ENCODE peak calls at places on chromosomes 7 and 10, in ten cellular contexts. Z is natural killer cell; K is NCI-H1417; C is AG09309; A is ureter; S is stimulated activated naive B cell treated with anti-CD40 and anti-IgM and Interleukin-4, amounts not matched to agents 10 μg/mL and 1 μg/mL and 100 μg/mL, for 72 hours; P is activated CD8-positive, alpha-beta memory T cell treated with anti-CD3 and anti-CD28 coated beads for 4 hours; N is osteocyte; R is fibroblast of pulmonary artery; D is C1 segment of cervical spinal cord. E is an unnamed sample.

GRCh38 chr10:110413903-110414562 is 83.7 kb upstream of the DUSP5 start:
- DNase-seq in Z (no peak), K (no peak), C (no peak), A (no peak), S (no peak), P (no peak), N (no peak), R (no peak), D (no peak), E (peak)

GRCh38 chr10:86648706-86649426 is 5.5 kb upstream of the OPN4 start:
- DNase-seq in Z (no peak), K (no peak), C (peak), A (peak), S (no peak), P (no peak), N (peak), R (peak), D (no peak), E (no peak)

GRCh38 chr10:133458021-133458709 is 4.4 kb downstream of the SCART1 start:
- DNase-seq in Z (no peak), K (no peak), C (no peak), A (no peak), S (no peak), P (no peak), N (peak), R (no peak), D (no peak), E (no peak)

GRCh38 chr7:92969061-92969460 is 132.7 kb upstream of the CDK6 start:
- DNase-seq in Z (no peak), K (no peak), C (no peak), A (no peak), S (no peak), P (no peak), N (no peak), R (no peak), D (no peak), E (no peak)

GRCh38 chr10:8444630-8445029 is 390.1 kb downstream of the GATA3 start:
- DNase-seq in Z (peak), K (no peak), C (no peak), A (no peak), S (no peak), P (peak), N (no peak), R (peak), D (no peak), E (no peak)

GRCh38 chr10:123007558-123008378 is 827 bp downstream of the IKZF5 start:
- DNase-seq in Z (peak), K (peak), C (peak), A (peak), S (peak), P (peak), N (no peak), R (peak), D (peak), E (peak)

GRCh38 chr10:79239930-79240713 is 107.1 kb upstream of the PPIF start:
- DNase-seq in Z (no peak), K (no peak), C (no peak), A (no peak), S (no peak), P (no peak), N (no peak), R (no peak), D (no peak), E (no peak)

GRCh38 chr7:29138588-29138987 is 7.7 kb downstream of the CPVL start:
- DNase-seq in Z (no peak), K (no peak), C (no peak), A (no peak), S (no peak), P (no peak), N (no peak), R (no peak), D (no peak), E (no peak)

GRCh38 chr7:151868805-151869188 is 8.1 kb downstream of the PRKAG2 start:
- DNase-seq in Z (no peak), K (no peak), C (no peak), A (no peak), S (no peak), P (no peak), N (no peak), R (no peak), D (no peak), E (no peak)

GRCh38 chr10:27461312-27461711 is 42.8 kb upstream of the RAB18 start:
- DNase-seq in Z (no peak), K (no peak), C (no peak), A (no peak), S (no peak), P (no peak), N (no peak), R (no peak), D (no peak), E (no peak)

GRCh38 chr7:139767561-139767982 is 10.2 kb downstream of the HIPK2 start:
- DNase-seq in Z (no peak), K (no peak), C (no peak), A (no peak), S (no peak), P (no peak), N (no peak), R (peak), D (no peak), E (peak)

GRCh38 chr10:80274396-80275134 is 14.9 kb downstream of the MAT1A start:
- DNase-seq in Z (no peak), K (no peak), C (no peak), A (peak), S (no peak), P (no peak), N (peak), R (no peak), D (no peak), E (no peak)

GRCh38 chr7:133059263-133059662 is 22.6 kb downstream of the CHCHD3 start:
- DNase-seq in Z (no peak), K (no peak), C (no peak), A (no peak), S (no peak), P (no peak), N (no peak), R (no peak), D (no peak), E (no peak)